ENCODE peak calls at places on chromosome 9, in ten cellular contexts. One of them, this sample, is unnamed.

GRCh38 chr9:18666987-18667772 is 193.2 kb downstream of the ADAMTSL1 start:
- DNase-seq in HepG2: no peak
- DNase-seq in H1: no peak
- DNase-seq in A549: no peak
- DNase-seq in K562: no peak
- DNase-seq in GM12878: no peak
- DNase-seq in HCT116: no peak
- DNase-seq in SK-N-SH: no peak
- DNase-seq in endothelial cell of umbilical vein: no peak
- DNase-seq in WTC11: no peak
- DNase-seq in this sample: no peak

GRCh38 chr9:20557286-20557685 is 65.0 kb downstream of the MLLT3 start:
- DNase-seq in H1: no peak
- DNase-seq in HepG2: no peak
- DNase-seq in SK-N-SH: no peak
- DNase-seq in K562: no peak
- DNase-seq in GM12878: no peak
- DNase-seq in HCT116: no peak
- DNase-seq in A549: no peak
- DNase-seq in endothelial cell of umbilical vein: no peak
- DNase-seq in WTC11: no peak
- DNase-seq in this sample: no peak

GRCh38 chr9:123438821-123439220 is 82.8 kb downstream of the CRB2 start:
- DNase-seq in HCT116: no peak
- DNase-seq in HepG2: peak
- DNase-seq in K562: no peak
- DNase-seq in WTC11: peak
- DNase-seq in H1: peak
- DNase-seq in GM12878: no peak
- DNase-seq in endothelial cell of umbilical vein: peak
- DNase-seq in SK-N-SH: no peak
- DNase-seq in A549: no peak
- DNase-seq in this sample: no peak

GRCh38 chr9:123162359-123163345 is 105.7 kb downstream of the STRBP start:
- DNase-seq in HepG2: no peak
- DNase-seq in HCT116: no peak
- DNase-seq in A549: no peak
- DNase-seq in H1: no peak
- DNase-seq in K562: no peak
- DNase-seq in SK-N-SH: no peak
- DNase-seq in endothelial cell of umbilical vein: peak
- DNase-seq in WTC11: no peak
- DNase-seq in GM12878: no peak
- DNase-seq in this sample: no peak

GRCh38 chr9:98957826-98958225 is 14.1 kb downstream of the COL15A1 start:
- DNase-seq in WTC11: no peak
- DNase-seq in SK-N-SH: no peak
- DNase-seq in endothelial cell of umbilical vein: no peak
- DNase-seq in HCT116: no peak
- DNase-seq in K562: no peak
- DNase-seq in HepG2: no peak
- DNase-seq in GM12878: no peak
- DNase-seq in H1: no peak
- DNase-seq in A549: no peak
- DNase-seq in this sample: no peak

GRCh38 chr9:120337131-120337530 is 242.8 kb downstream of the CDK5RAP2 start:
- DNase-seq in WTC11: no peak
- DNase-seq in SK-N-SH: no peak
- DNase-seq in A549: no peak
- DNase-seq in H1: no peak
- DNase-seq in GM12878: no peak
- DNase-seq in HepG2: no peak
- DNase-seq in K562: no peak
- DNase-seq in HCT116: no peak
- DNase-seq in endothelial cell of umbilical vein: no peak
- DNase-seq in this sample: no peak

GRCh38 chr9:100689635-100690034 is 111.8 kb downstream of the CAVIN4 start:
- DNase-seq in K562: no peak
- DNase-seq in HepG2: no peak
- DNase-seq in H1: no peak
- DNase-seq in A549: no peak
- DNase-seq in GM12878: no peak
- DNase-seq in SK-N-SH: no peak
- DNase-seq in endothelial cell of umbilical vein: no peak
- DNase-seq in HCT116: no peak
- DNase-seq in WTC11: no peak
- DNase-seq in this sample: no peak

GRCh38 chr9:75229605-75230332 is 141.5 kb downstream of the OSTF1 start:
- DNase-seq in endothelial cell of umbilical vein: peak
- DNase-seq in H1: no peak
- DNase-seq in K562: no peak
- DNase-seq in WTC11: no peak
- DNase-seq in A549: peak
- DNase-seq in HepG2: peak
- DNase-seq in HCT116: peak
- DNase-seq in GM12878: no peak
- DNase-seq in SK-N-SH: no peak
- DNase-seq in this sample: no peak

GRCh38 chr9:12640021-12640587 is 53.1 kb upstream of the TYRP1 start:
- DNase-seq in A549: peak
- DNase-seq in endothelial cell of umbilical vein: peak
- DNase-seq in HCT116: peak
- DNase-seq in HepG2: peak
- DNase-seq in WTC11: no peak
- DNase-seq in H1: no peak
- DNase-seq in K562: no peak
- DNase-seq in GM12878: no peak
- DNase-seq in SK-N-SH: peak
- DNase-seq in this sample: peak

GRCh38 chr9:110148868-110149267 is 59.1 kb downstream of the C9orf152 start:
- DNase-seq in endothelial cell of umbilical vein: no peak
- DNase-seq in HepG2: no peak
- DNase-seq in H1: no peak
- DNase-seq in GM12878: no peak
- DNase-seq in HCT116: no peak
- DNase-seq in SK-N-SH: no peak
- DNase-seq in WTC11: no peak
- DNase-seq in A549: no peak
- DNase-seq in K562: no peak
- DNase-seq in this sample: no peak

GRCh38 chr9:125431741-125432271 is 170.2 kb downstream of the GAPVD1 start:
- DNase-seq in K562: no peak
- DNase-seq in endothelial cell of umbilical vein: no peak
- DNase-seq in H1: no peak
- DNase-seq in HCT116: no peak
- DNase-seq in SK-N-SH: peak
- DNase-seq in GM12878: no peak
- DNase-seq in WTC11: peak
- DNase-seq in HepG2: no peak
- DNase-seq in A549: no peak
- DNase-seq in this sample: no peak
- TF ChIP-seq MAX in K562: no peak
- TF ChIP-seq MAX in endothelial cell of umbilical vein: no peak
- TF ChIP-seq MAX in H1: no peak
- TF ChIP-seq MAX in HCT116: no peak
- TF ChIP-seq MAX in SK-N-SH: no peak
- TF ChIP-seq MAX in GM12878: no peak
- TF ChIP-seq MAX in WTC11: no peak
- TF ChIP-seq MAX in HepG2: no peak
- TF ChIP-seq MAX in A549: no peak
- TF ChIP-seq MAX in this sample: no peak

GRCh38 chr9:91077624-91078023 is 276.0 kb downstream of the SYK start:
- DNase-seq in H1: no peak
- DNase-seq in endothelial cell of umbilical vein: no peak
- DNase-seq in GM12878: no peak
- DNase-seq in SK-N-SH: no peak
- DNase-seq in HepG2: no peak
- DNase-seq in HCT116: no peak
- DNase-seq in A549: no peak
- DNase-seq in WTC11: no peak
- DNase-seq in K562: no peak
- DNase-seq in this sample: no peak

GRCh38 chr9:91073811-91074771 is 272.5 kb downstream of the SYK start:
- DNase-seq in H1: no peak
- DNase-seq in SK-N-SH: no peak
- DNase-seq in A549: no peak
- DNase-seq in WTC11: no peak
- DNase-seq in K562: no peak
- DNase-seq in HepG2: no peak
- DNase-seq in GM12878: no peak
- DNase-seq in endothelial cell of umbilical vein: no peak
- DNase-seq in HCT116: no peak
- DNase-seq in this sample: no peak

GRCh38 chr9:91074866-91075265 is 273.2 kb downstream of the SYK start:
- DNase-seq in SK-N-SH: no peak
- DNase-seq in HCT116: no peak
- DNase-seq in GM12878: no peak
- DNase-seq in endothelial cell of umbilical vein: no peak
- DNase-seq in WTC11: no peak
- DNase-seq in A549: no peak
- DNase-seq in HepG2: no peak
- DNase-seq in K562: no peak
- DNase-seq in H1: no peak
- DNase-seq in this sample: no peak

GRCh38 chr9:91073049-91073810 is 271.6 kb downstream of the SYK start:
- DNase-seq in endothelial cell of umbilical vein: no peak
- DNase-seq in H1: no peak
- DNase-seq in HCT116: no peak
- DNase-seq in WTC11: no peak
- DNase-seq in A549: no peak
- DNase-seq in SK-N-SH: no peak
- DNase-seq in HepG2: no peak
- DNase-seq in K562: no peak
- DNase-seq in GM12878: no peak
- DNase-seq in this sample: no peak

GRCh38 chr9:91075279-91075678 is 273.7 kb downstream of the SYK start:
- DNase-seq in HepG2: no peak
- DNase-seq in endothelial cell of umbilical vein: no peak
- DNase-seq in H1: no peak
- DNase-seq in HCT116: no peak
- DNase-seq in SK-N-SH: no peak
- DNase-seq in K562: no peak
- DNase-seq in A549: no peak
- DNase-seq in WTC11: no peak
- DNase-seq in GM12878: no peak
- DNase-seq in this sample: no peak
- TF ChIP-seq MAX in HepG2: no peak
- TF ChIP-seq MAX in endothelial cell of umbilical vein: no peak
- TF ChIP-seq MAX in H1: no peak
- TF ChIP-seq MAX in HCT116: no peak
- TF ChIP-seq MAX in SK-N-SH: no peak
- TF ChIP-seq MAX in K562: no peak
- TF ChIP-seq MAX in A549: no peak
- TF ChIP-seq MAX in WTC11: no peak
- TF ChIP-seq MAX in GM12878: no peak
- TF ChIP-seq MAX in this sample: no peak

GRCh38 chr9:14992516-14992915 is 82.3 kb upstream of the FREM1 start:
- DNase-seq in A549: no peak
- DNase-seq in WTC11: no peak
- DNase-seq in GM12878: no peak
- DNase-seq in H1: no peak
- DNase-seq in endothelial cell of umbilical vein: peak
- DNase-seq in HepG2: no peak
- DNase-seq in HCT116: no peak
- DNase-seq in SK-N-SH: peak
- DNase-seq in K562: no peak
- DNase-seq in this sample: peak

GRCh38 chr9:14994738-14995137 is 84.5 kb upstream of the FREM1 start:
- DNase-seq in H1: no peak
- DNase-seq in WTC11: no peak
- DNase-seq in K562: no peak
- DNase-seq in HepG2: no peak
- DNase-seq in A549: no peak
- DNase-seq in GM12878: no peak
- DNase-seq in endothelial cell of umbilical vein: no peak
- DNase-seq in SK-N-SH: no peak
- DNase-seq in HCT116: no peak
- DNase-seq in this sample: peak

GRCh38 chr9:14993891-14994554 is 83.8 kb upstream of the FREM1 start:
- DNase-seq in HCT116: no peak
- DNase-seq in A549: no peak
- DNase-seq in H1: no peak
- DNase-seq in endothelial cell of umbilical vein: peak
- DNase-seq in GM12878: no peak
- DNase-seq in SK-N-SH: no peak
- DNase-seq in HepG2: no peak
- DNase-seq in K562: no peak
- DNase-seq in WTC11: no peak
- DNase-seq in this sample: no peak

GRCh38 chr9:14992025-14992424 is 81.8 kb upstream of the FREM1 start:
- DNase-seq in SK-N-SH: no peak
- DNase-seq in WTC11: no peak
- DNase-seq in A549: no peak
- DNase-seq in endothelial cell of umbilical vein: no peak
- DNase-seq in K562: no peak
- DNase-seq in HepG2: no peak
- DNase-seq in H1: no peak
- DNase-seq in GM12878: no peak
- DNase-seq in HCT116: no peak
- DNase-seq in this sample: peak

DNA sequence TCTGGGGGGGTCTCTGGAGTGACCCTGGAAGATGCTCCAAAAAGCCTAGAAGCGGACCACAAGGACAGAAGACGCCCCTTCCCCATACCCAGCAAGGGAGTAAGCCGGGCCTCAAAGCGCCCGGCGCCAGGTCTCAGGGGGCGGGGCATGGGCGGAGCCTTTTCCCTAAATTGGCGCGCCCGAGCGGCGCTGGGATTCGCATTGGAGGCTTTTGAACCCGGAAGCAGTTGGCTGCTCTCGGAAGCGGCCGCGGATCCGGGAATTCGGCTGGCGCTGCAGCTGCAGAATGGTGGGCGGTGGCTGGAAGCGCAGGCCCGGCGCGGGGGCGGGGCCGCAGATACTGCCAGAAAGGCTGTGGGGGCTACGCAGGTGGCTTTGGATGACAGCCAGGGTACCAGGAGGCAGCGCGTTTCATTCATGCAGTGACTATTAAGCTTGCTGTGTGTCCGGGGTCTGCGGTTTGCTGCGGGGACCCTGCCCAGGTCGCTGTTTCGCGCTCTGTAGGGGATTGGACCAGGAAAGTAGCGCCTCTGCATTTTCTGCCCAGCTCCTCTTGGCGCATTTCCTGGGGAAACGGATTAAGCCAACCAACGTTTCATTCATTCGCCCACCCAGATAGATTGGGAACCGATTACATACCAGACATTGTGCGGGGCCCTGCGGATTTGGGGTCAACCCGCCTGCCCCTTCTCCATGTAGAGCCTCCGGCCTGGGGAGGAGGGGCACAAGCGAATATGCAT is 83.0 kb upstream of the FREM1 start:
- DNase-seq in A549: peak
- DNase-seq in WTC11: peak
- DNase-seq in GM12878: no peak
- DNase-seq in HepG2: no peak
- DNase-seq in SK-N-SH: peak
- DNase-seq in HCT116: no peak
- DNase-seq in endothelial cell of umbilical vein: peak
- DNase-seq in H1: peak
- DNase-seq in K562: peak
- DNase-seq in this sample: no peak
- TF ChIP-seq MAX in A549: no peak
- TF ChIP-seq MAX in WTC11: no peak
- TF ChIP-seq MAX in GM12878: no peak
- TF ChIP-seq MAX in HepG2: no peak
- TF ChIP-seq MAX in SK-N-SH: peak
- TF ChIP-seq MAX in HCT116: no peak
- TF ChIP-seq MAX in endothelial cell of umbilical vein: no peak
- TF ChIP-seq MAX in H1: peak
- TF ChIP-seq MAX in K562: no peak
- TF ChIP-seq MAX in this sample: no peak

GRCh38 chr9:136854842-136855460 is 2.8 kb downstream of the MAMDC4 start:
- DNase-seq in SK-N-SH: no peak
- DNase-seq in GM12878: no peak
- DNase-seq in endothelial cell of umbilical vein: no peak
- DNase-seq in HepG2: no peak
- DNase-seq in K562: no peak
- DNase-seq in A549: no peak
- DNase-seq in WTC11: peak
- DNase-seq in HCT116: no peak
- DNase-seq in H1: no peak
- DNase-seq in this sample: no peak
- TF ChIP-seq MAX in SK-N-SH: no peak
- TF ChIP-seq MAX in GM12878: no peak
- TF ChIP-seq MAX in endothelial cell of umbilical vein: no peak
- TF ChIP-seq MAX in HepG2: no peak
- TF ChIP-seq MAX in K562: no peak
- TF ChIP-seq MAX in A549: no peak
- TF ChIP-seq MAX in WTC11: no peak
- TF ChIP-seq MAX in HCT116: no peak
- TF ChIP-seq MAX in H1: no peak
- TF ChIP-seq MAX in this sample: no peak